ENCODE peak calls at places on chromosomes 11 and 22, in eight cellular contexts. One of them, this sample, is unnamed.

GRCh38 chr11:61747389-61748285 is 4.8 kb upstream of the MYRF start:
- DNase-seq in HTR-8/SVneo: peak
- DNase-seq in anterior cingulate cortex: peak
- DNase-seq in Right ventricle myocardium superior: peak
- DNase-seq in body of pancreas: peak
- DNase-seq in activated naive CD4-positive, alpha-beta T cell treated with anti-CD3 and anti-CD28 coated beads, Interleukin-2, amount 50 U/mL, for 16 hours: no peak
- DNase-seq in stimulated activated CD4-positive, alpha-beta T cell treated with anti-CD3 and anti-CD28 coated beads, Interleukin-12 subunit alpha, Interleukin-12 subunit beta, amount 100 ng/mL, for 48 hours: peak
- DNase-seq in iris pigment epithelial cell: peak
- DNase-seq in this sample: peak

GRCh38 chr22:47189056-47189916 is 426.8 kb downstream of the TBC1D22A start:
- DNase-seq in anterior cingulate cortex: no peak
- DNase-seq in activated naive CD4-positive, alpha-beta T cell treated with anti-CD3 and anti-CD28 coated beads, Interleukin-2, amount 50 U/mL, for 16 hours: peak
- DNase-seq in HTR-8/SVneo: no peak
- DNase-seq in stimulated activated CD4-positive, alpha-beta T cell treated with anti-CD3 and anti-CD28 coated beads, Interleukin-12 subunit alpha, Interleukin-12 subunit beta, amount 100 ng/mL, for 48 hours: no peak
- DNase-seq in Right ventricle myocardium superior: peak
- DNase-seq in iris pigment epithelial cell: no peak
- DNase-seq in body of pancreas: peak
- DNase-seq in this sample: no peak

GRCh38 chr11:40716344-40717178 is 742.9 kb downstream of the LRRC4C start:
- DNase-seq in body of pancreas: no peak
- DNase-seq in stimulated activated CD4-positive, alpha-beta T cell treated with anti-CD3 and anti-CD28 coated beads, Interleukin-12 subunit alpha, Interleukin-12 subunit beta, amount 100 ng/mL, for 48 hours: no peak
- DNase-seq in activated naive CD4-positive, alpha-beta T cell treated with anti-CD3 and anti-CD28 coated beads, Interleukin-2, amount 50 U/mL, for 16 hours: no peak
- DNase-seq in anterior cingulate cortex: no peak
- DNase-seq in iris pigment epithelial cell: no peak
- DNase-seq in Right ventricle myocardium superior: no peak
- DNase-seq in HTR-8/SVneo: no peak
- DNase-seq in this sample: no peak

GRCh38 chr11:92717240-92717639 is 252.2 kb upstream of the MTNR1B start:
- DNase-seq in stimulated activated CD4-positive, alpha-beta T cell treated with anti-CD3 and anti-CD28 coated beads, Interleukin-12 subunit alpha, Interleukin-12 subunit beta, amount 100 ng/mL, for 48 hours: no peak
- DNase-seq in anterior cingulate cortex: no peak
- DNase-seq in body of pancreas: no peak
- DNase-seq in iris pigment epithelial cell: no peak
- DNase-seq in Right ventricle myocardium superior: no peak
- DNase-seq in HTR-8/SVneo: no peak
- DNase-seq in activated naive CD4-positive, alpha-beta T cell treated with anti-CD3 and anti-CD28 coated beads, Interleukin-2, amount 50 U/mL, for 16 hours: no peak
- DNase-seq in this sample: no peak

GRCh38 chr11:82682003-82682751 is 51.5 kb downstream of the FAM181B start:
- DNase-seq in Right ventricle myocardium superior: no peak
- DNase-seq in activated naive CD4-positive, alpha-beta T cell treated with anti-CD3 and anti-CD28 coated beads, Interleukin-2, amount 50 U/mL, for 16 hours: no peak
- DNase-seq in iris pigment epithelial cell: peak
- DNase-seq in stimulated activated CD4-positive, alpha-beta T cell treated with anti-CD3 and anti-CD28 coated beads, Interleukin-12 subunit alpha, Interleukin-12 subunit beta, amount 100 ng/mL, for 48 hours: no peak
- DNase-seq in anterior cingulate cortex: no peak
- DNase-seq in HTR-8/SVneo: peak
- DNase-seq in body of pancreas: no peak
- DNase-seq in this sample: peak

GRCh38 chr11:68998390-68998911 is 14.6 kb downstream of the MRGPRF start:
- DNase-seq in stimulated activated CD4-positive, alpha-beta T cell treated with anti-CD3 and anti-CD28 coated beads, Interleukin-12 subunit alpha, Interleukin-12 subunit beta, amount 100 ng/mL, for 48 hours: no peak
- DNase-seq in Right ventricle myocardium superior: peak
- DNase-seq in body of pancreas: peak
- DNase-seq in anterior cingulate cortex: no peak
- DNase-seq in HTR-8/SVneo: no peak
- DNase-seq in activated naive CD4-positive, alpha-beta T cell treated with anti-CD3 and anti-CD28 coated beads, Interleukin-2, amount 50 U/mL, for 16 hours: no peak
- DNase-seq in iris pigment epithelial cell: no peak
- DNase-seq in this sample: no peak

GRCh38 chr11:12187399-12187798 is 77.0 kb downstream of the MICAL2 start:
- DNase-seq in iris pigment epithelial cell: no peak
- DNase-seq in Right ventricle myocardium superior: no peak
- DNase-seq in HTR-8/SVneo: no peak
- DNase-seq in activated naive CD4-positive, alpha-beta T cell treated with anti-CD3 and anti-CD28 coated beads, Interleukin-2, amount 50 U/mL, for 16 hours: no peak
- DNase-seq in anterior cingulate cortex: no peak
- DNase-seq in stimulated activated CD4-positive, alpha-beta T cell treated with anti-CD3 and anti-CD28 coated beads, Interleukin-12 subunit alpha, Interleukin-12 subunit beta, amount 100 ng/mL, for 48 hours: peak
- DNase-seq in body of pancreas: no peak
- DNase-seq in this sample: no peak

GRCh38 chr22:19853879-19854777 is 546 bp downstream of the GNB1L start:
- DNase-seq in body of pancreas: peak
- DNase-seq in iris pigment epithelial cell: peak
- DNase-seq in Right ventricle myocardium superior: peak
- DNase-seq in stimulated activated CD4-positive, alpha-beta T cell treated with anti-CD3 and anti-CD28 coated beads, Interleukin-12 subunit alpha, Interleukin-12 subunit beta, amount 100 ng/mL, for 48 hours: peak
- DNase-seq in activated naive CD4-positive, alpha-beta T cell treated with anti-CD3 and anti-CD28 coated beads, Interleukin-2, amount 50 U/mL, for 16 hours: peak
- DNase-seq in anterior cingulate cortex: no peak
- DNase-seq in HTR-8/SVneo: no peak
- DNase-seq in this sample: peak

GRCh38 chr11:90124371-90124770 is 10.1 kb upstream of the NAALAD2 start:
- DNase-seq in HTR-8/SVneo: no peak
- DNase-seq in Right ventricle myocardium superior: no peak
- DNase-seq in activated naive CD4-positive, alpha-beta T cell treated with anti-CD3 and anti-CD28 coated beads, Interleukin-2, amount 50 U/mL, for 16 hours: no peak
- DNase-seq in body of pancreas: no peak
- DNase-seq in iris pigment epithelial cell: peak
- DNase-seq in stimulated activated CD4-positive, alpha-beta T cell treated with anti-CD3 and anti-CD28 coated beads, Interleukin-12 subunit alpha, Interleukin-12 subunit beta, amount 100 ng/mL, for 48 hours: no peak
- DNase-seq in anterior cingulate cortex: no peak
- DNase-seq in this sample: no peak

GRCh38 chr11:35683728-35684339 is 21.3 kb downstream of the TRIM44 start:
- DNase-seq in activated naive CD4-positive, alpha-beta T cell treated with anti-CD3 and anti-CD28 coated beads, Interleukin-2, amount 50 U/mL, for 16 hours: no peak
- DNase-seq in body of pancreas: no peak
- DNase-seq in stimulated activated CD4-positive, alpha-beta T cell treated with anti-CD3 and anti-CD28 coated beads, Interleukin-12 subunit alpha, Interleukin-12 subunit beta, amount 100 ng/mL, for 48 hours: no peak
- DNase-seq in Right ventricle myocardium superior: no peak
- DNase-seq in HTR-8/SVneo: no peak
- DNase-seq in iris pigment epithelial cell: peak
- DNase-seq in anterior cingulate cortex: no peak
- DNase-seq in this sample: no peak

GRCh38 chr11:134656861-134657540 is 245.0 kb upstream of the B3GAT1 start:
- DNase-seq in body of pancreas: no peak
- DNase-seq in anterior cingulate cortex: no peak
- DNase-seq in stimulated activated CD4-positive, alpha-beta T cell treated with anti-CD3 and anti-CD28 coated beads, Interleukin-12 subunit alpha, Interleukin-12 subunit beta, amount 100 ng/mL, for 48 hours: no peak
- DNase-seq in HTR-8/SVneo: no peak
- DNase-seq in Right ventricle myocardium superior: no peak
- DNase-seq in iris pigment epithelial cell: no peak
- DNase-seq in activated naive CD4-positive, alpha-beta T cell treated with anti-CD3 and anti-CD28 coated beads, Interleukin-2, amount 50 U/mL, for 16 hours: no peak
- DNase-seq in this sample: no peak

GRCh38 chr22:44221710-44222475 is 41.2 kb downstream of the PARVG start:
- DNase-seq in anterior cingulate cortex: no peak
- DNase-seq in Right ventricle myocardium superior: peak
- DNase-seq in stimulated activated CD4-positive, alpha-beta T cell treated with anti-CD3 and anti-CD28 coated beads, Interleukin-12 subunit alpha, Interleukin-12 subunit beta, amount 100 ng/mL, for 48 hours: no peak
- DNase-seq in iris pigment epithelial cell: no peak
- DNase-seq in HTR-8/SVneo: no peak
- DNase-seq in activated naive CD4-positive, alpha-beta T cell treated with anti-CD3 and anti-CD28 coated beads, Interleukin-2, amount 50 U/mL, for 16 hours: no peak
- DNase-seq in body of pancreas: no peak
- DNase-seq in this sample: no peak

GRCh38 chr22:33402325-33402724 is 344.1 kb upstream of the SYN3 start:
- DNase-seq in activated naive CD4-positive, alpha-beta T cell treated with anti-CD3 and anti-CD28 coated beads, Interleukin-2, amount 50 U/mL, for 16 hours: no peak
- DNase-seq in Right ventricle myocardium superior: no peak
- DNase-seq in iris pigment epithelial cell: no peak
- DNase-seq in body of pancreas: no peak
- DNase-seq in stimulated activated CD4-positive, alpha-beta T cell treated with anti-CD3 and anti-CD28 coated beads, Interleukin-12 subunit alpha, Interleukin-12 subunit beta, amount 100 ng/mL, for 48 hours: no peak
- DNase-seq in HTR-8/SVneo: no peak
- DNase-seq in anterior cingulate cortex: no peak
- DNase-seq in this sample: no peak

GRCh38 chr11:44899959-44900358 is 50.7 kb downstream of the TP53I11 start:
- DNase-seq in HTR-8/SVneo: peak
- DNase-seq in activated naive CD4-positive, alpha-beta T cell treated with anti-CD3 and anti-CD28 coated beads, Interleukin-2, amount 50 U/mL, for 16 hours: peak
- DNase-seq in body of pancreas: no peak
- DNase-seq in iris pigment epithelial cell: peak
- DNase-seq in stimulated activated CD4-positive, alpha-beta T cell treated with anti-CD3 and anti-CD28 coated beads, Interleukin-12 subunit alpha, Interleukin-12 subunit beta, amount 100 ng/mL, for 48 hours: peak
- DNase-seq in anterior cingulate cortex: no peak
- DNase-seq in Right ventricle myocardium superior: no peak
- DNase-seq in this sample: peak

GRCh38 chr11:76798656-76799055 is 15.5 kb downstream of the TSKU start:
- DNase-seq in activated naive CD4-positive, alpha-beta T cell treated with anti-CD3 and anti-CD28 coated beads, Interleukin-2, amount 50 U/mL, for 16 hours: no peak
- DNase-seq in HTR-8/SVneo: no peak
- DNase-seq in body of pancreas: no peak
- DNase-seq in stimulated activated CD4-positive, alpha-beta T cell treated with anti-CD3 and anti-CD28 coated beads, Interleukin-12 subunit alpha, Interleukin-12 subunit beta, amount 100 ng/mL, for 48 hours: no peak
- DNase-seq in anterior cingulate cortex: no peak
- DNase-seq in Right ventricle myocardium superior: no peak
- DNase-seq in iris pigment epithelial cell: no peak
- DNase-seq in this sample: no peak

GRCh38 chr11:118908931-118909618 is 16.7 kb downstream of the BCL9L start:
- DNase-seq in Right ventricle myocardium superior: peak
- DNase-seq in HTR-8/SVneo: peak
- DNase-seq in body of pancreas: peak
- DNase-seq in stimulated activated CD4-positive, alpha-beta T cell treated with anti-CD3 and anti-CD28 coated beads, Interleukin-12 subunit alpha, Interleukin-12 subunit beta, amount 100 ng/mL, for 48 hours: no peak
- DNase-seq in iris pigment epithelial cell: peak
- DNase-seq in activated naive CD4-positive, alpha-beta T cell treated with anti-CD3 and anti-CD28 coated beads, Interleukin-2, amount 50 U/mL, for 16 hours: no peak
- DNase-seq in anterior cingulate cortex: peak
- DNase-seq in this sample: peak

GRCh38 chr11:74696932-74697687 is 34.1 kb downstream of the CHRDL2 start:
- DNase-seq in Right ventricle myocardium superior: peak
- DNase-seq in HTR-8/SVneo: peak
- DNase-seq in stimulated activated CD4-positive, alpha-beta T cell treated with anti-CD3 and anti-CD28 coated beads, Interleukin-12 subunit alpha, Interleukin-12 subunit beta, amount 100 ng/mL, for 48 hours: no peak
- DNase-seq in body of pancreas: peak
- DNase-seq in activated naive CD4-positive, alpha-beta T cell treated with anti-CD3 and anti-CD28 coated beads, Interleukin-2, amount 50 U/mL, for 16 hours: no peak
- DNase-seq in anterior cingulate cortex: no peak
- DNase-seq in iris pigment epithelial cell: peak
- DNase-seq in this sample: peak

GRCh38 chr11:30586251-30587144 is at the start of gene MPPED2:
- DNase-seq in iris pigment epithelial cell: no peak
- DNase-seq in body of pancreas: peak
- DNase-seq in Right ventricle myocardium superior: peak
- DNase-seq in stimulated activated CD4-positive, alpha-beta T cell treated with anti-CD3 and anti-CD28 coated beads, Interleukin-12 subunit alpha, Interleukin-12 subunit beta, amount 100 ng/mL, for 48 hours: no peak
- DNase-seq in activated naive CD4-positive, alpha-beta T cell treated with anti-CD3 and anti-CD28 coated beads, Interleukin-2, amount 50 U/mL, for 16 hours: no peak
- DNase-seq in HTR-8/SVneo: no peak
- DNase-seq in anterior cingulate cortex: no peak
- DNase-seq in this sample: no peak

GRCh38 chr11:72673284-72673942 is 809 bp downstream of the PDE2A start:
- DNase-seq in body of pancreas: no peak
- DNase-seq in stimulated activated CD4-positive, alpha-beta T cell treated with anti-CD3 and anti-CD28 coated beads, Interleukin-12 subunit alpha, Interleukin-12 subunit beta, amount 100 ng/mL, for 48 hours: no peak
- DNase-seq in anterior cingulate cortex: no peak
- DNase-seq in HTR-8/SVneo: no peak
- DNase-seq in activated naive CD4-positive, alpha-beta T cell treated with anti-CD3 and anti-CD28 coated beads, Interleukin-2, amount 50 U/mL, for 16 hours: no peak
- DNase-seq in iris pigment epithelial cell: no peak
- DNase-seq in Right ventricle myocardium superior: no peak
- DNase-seq in this sample: no peak

GRCh38 chr11:69229521-69229920 is 64.4 kb upstream of the MYEOV start:
- DNase-seq in HTR-8/SVneo: no peak
- DNase-seq in iris pigment epithelial cell: no peak
- DNase-seq in anterior cingulate cortex: no peak
- DNase-seq in body of pancreas: no peak
- DNase-seq in Right ventricle myocardium superior: no peak
- DNase-seq in activated naive CD4-positive, alpha-beta T cell treated with anti-CD3 and anti-CD28 coated beads, Interleukin-2, amount 50 U/mL, for 16 hours: no peak
- DNase-seq in stimulated activated CD4-positive, alpha-beta T cell treated with anti-CD3 and anti-CD28 coated beads, Interleukin-12 subunit alpha, Interleukin-12 subunit beta, amount 100 ng/mL, for 48 hours: no peak
- DNase-seq in this sample: no peak

GRCh38 chr11:76653674-76654309 is 16.8 kb downstream of the LRRC32 start:
- DNase-seq in iris pigment epithelial cell: peak
- DNase-seq in Right ventricle myocardium superior: peak
- DNase-seq in anterior cingulate cortex: no peak
- DNase-seq in body of pancreas: no peak
- DNase-seq in activated naive CD4-positive, alpha-beta T cell treated with anti-CD3 and anti-CD28 coated beads, Interleukin-2, amount 50 U/mL, for 16 hours: no peak
- DNase-seq in HTR-8/SVneo: no peak
- DNase-seq in stimulated activated CD4-positive, alpha-beta T cell treated with anti-CD3 and anti-CD28 coated beads, Interleukin-12 subunit alpha, Interleukin-12 subunit beta, amount 100 ng/mL, for 48 hours: no peak
- DNase-seq in this sample: no peak

GRCh38 chr22:20437253-20438065 is at the start of gene SCARF2:
- DNase-seq in HTR-8/SVneo: peak
- DNase-seq in iris pigment epithelial cell: peak
- DNase-seq in Right ventricle myocardium superior: peak
- DNase-seq in body of pancreas: peak
- DNase-seq in stimulated activated CD4-positive, alpha-beta T cell treated with anti-CD3 and anti-CD28 coated beads, Interleukin-12 subunit alpha, Interleukin-12 subunit beta, amount 100 ng/mL, for 48 hours: no peak
- DNase-seq in activated naive CD4-positive, alpha-beta T cell treated with anti-CD3 and anti-CD28 coated beads, Interleukin-2, amount 50 U/mL, for 16 hours: no peak
- DNase-seq in anterior cingulate cortex: no peak
- DNase-seq in this sample: peak

GRCh38 chr11:3046641-3047040 is 10.6 kb downstream of the CARS1 start:
- DNase-seq in stimulated activated CD4-positive, alpha-beta T cell treated with anti-CD3 and anti-CD28 coated beads, Interleukin-12 subunit alpha, Interleukin-12 subunit beta, amount 100 ng/mL, for 48 hours: no peak
- DNase-seq in body of pancreas: no peak
- DNase-seq in iris pigment epithelial cell: no peak
- DNase-seq in HTR-8/SVneo: no peak
- DNase-seq in activated naive CD4-positive, alpha-beta T cell treated with anti-CD3 and anti-CD28 coated beads, Interleukin-2, amount 50 U/mL, for 16 hours: no peak
- DNase-seq in anterior cingulate cortex: no peak
- DNase-seq in Right ventricle myocardium superior: no peak
- DNase-seq in this sample: no peak

GRCh38 chr11:19436932-19437331 is 196.2 kb upstream of the E2F8 start:
- DNase-seq in iris pigment epithelial cell: no peak
- DNase-seq in activated naive CD4-positive, alpha-beta T cell treated with anti-CD3 and anti-CD28 coated beads, Interleukin-2, amount 50 U/mL, for 16 hours: no peak
- DNase-seq in anterior cingulate cortex: no peak
- DNase-seq in body of pancreas: no peak
- DNase-seq in Right ventricle myocardium superior: no peak
- DNase-seq in stimulated activated CD4-positive, alpha-beta T cell treated with anti-CD3 and anti-CD28 coated beads, Interleukin-12 subunit alpha, Interleukin-12 subunit beta, amount 100 ng/mL, for 48 hours: no peak
- DNase-seq in HTR-8/SVneo: no peak
- DNase-seq in this sample: no peak

GRCh38 chr22:40193429-40194421 is 16.0 kb downstream of the TNRC6B start:
- DNase-seq in anterior cingulate cortex: no peak
- DNase-seq in body of pancreas: no peak
- DNase-seq in HTR-8/SVneo: no peak
- DNase-seq in Right ventricle myocardium superior: no peak
- DNase-seq in iris pigment epithelial cell: no peak
- DNase-seq in activated naive CD4-positive, alpha-beta T cell treated with anti-CD3 and anti-CD28 coated beads, Interleukin-2, amount 50 U/mL, for 16 hours: no peak
- DNase-seq in stimulated activated CD4-positive, alpha-beta T cell treated with anti-CD3 and anti-CD28 coated beads, Interleukin-12 subunit alpha, Interleukin-12 subunit beta, amount 100 ng/mL, for 48 hours: no peak
- DNase-seq in this sample: no peak

GRCh38 chr11:120903686-120904085 is 120.2 kb upstream of the TBCEL start:
- DNase-seq in activated naive CD4-positive, alpha-beta T cell treated with anti-CD3 and anti-CD28 coated beads, Interleukin-2, amount 50 U/mL, for 16 hours: no peak
- DNase-seq in HTR-8/SVneo: no peak
- DNase-seq in iris pigment epithelial cell: no peak
- DNase-seq in stimulated activated CD4-positive, alpha-beta T cell treated with anti-CD3 and anti-CD28 coated beads, Interleukin-12 subunit alpha, Interleukin-12 subunit beta, amount 100 ng/mL, for 48 hours: no peak
- DNase-seq in anterior cingulate cortex: no peak
- DNase-seq in Right ventricle myocardium superior: no peak
- DNase-seq in body of pancreas: no peak
- DNase-seq in this sample: no peak

GRCh38 chr22:46446799-46447198 is 90.6 kb downstream of the CELSR1 start:
- DNase-seq in stimulated activated CD4-positive, alpha-beta T cell treated with anti-CD3 and anti-CD28 coated beads, Interleukin-12 subunit alpha, Interleukin-12 subunit beta, amount 100 ng/mL, for 48 hours: no peak
- DNase-seq in Right ventricle myocardium superior: no peak
- DNase-seq in activated naive CD4-positive, alpha-beta T cell treated with anti-CD3 and anti-CD28 coated beads, Interleukin-2, amount 50 U/mL, for 16 hours: no peak
- DNase-seq in iris pigment epithelial cell: no peak
- DNase-seq in HTR-8/SVneo: no peak
- DNase-seq in body of pancreas: no peak
- DNase-seq in anterior cingulate cortex: no peak
- DNase-seq in this sample: no peak

GRCh38 chr11:63839508-63840355 is 822 bp downstream of the MARK2 start:
- DNase-seq in anterior cingulate cortex: no peak
- DNase-seq in stimulated activated CD4-positive, alpha-beta T cell treated with anti-CD3 and anti-CD28 coated beads, Interleukin-12 subunit alpha, Interleukin-12 subunit beta, amount 100 ng/mL, for 48 hours: peak
- DNase-seq in Right ventricle myocardium superior: no peak
- DNase-seq in activated naive CD4-positive, alpha-beta T cell treated with anti-CD3 and anti-CD28 coated beads, Interleukin-2, amount 50 U/mL, for 16 hours: peak
- DNase-seq in HTR-8/SVneo: no peak
- DNase-seq in iris pigment epithelial cell: no peak
- DNase-seq in body of pancreas: peak
- DNase-seq in this sample: peak

GRCh38 chr11:63165710-63166310 is 21.8 kb upstream of the SLC22A24 start:
- DNase-seq in Right ventricle myocardium superior: no peak
- DNase-seq in HTR-8/SVneo: no peak
- DNase-seq in activated naive CD4-positive, alpha-beta T cell treated with anti-CD3 and anti-CD28 coated beads, Interleukin-2, amount 50 U/mL, for 16 hours: no peak
- DNase-seq in stimulated activated CD4-positive, alpha-beta T cell treated with anti-CD3 and anti-CD28 coated beads, Interleukin-12 subunit alpha, Interleukin-12 subunit beta, amount 100 ng/mL, for 48 hours: no peak
- DNase-seq in anterior cingulate cortex: no peak
- DNase-seq in iris pigment epithelial cell: peak
- DNase-seq in body of pancreas: peak
- DNase-seq in this sample: no peak

GRCh38 chr11:4118107-4118506 is 23.5 kb downstream of the RRM1 start:
- DNase-seq in body of pancreas: no peak
- DNase-seq in anterior cingulate cortex: no peak
- DNase-seq in activated naive CD4-positive, alpha-beta T cell treated with anti-CD3 and anti-CD28 coated beads, Interleukin-2, amount 50 U/mL, for 16 hours: no peak
- DNase-seq in stimulated activated CD4-positive, alpha-beta T cell treated with anti-CD3 and anti-CD28 coated beads, Interleukin-12 subunit alpha, Interleukin-12 subunit beta, amount 100 ng/mL, for 48 hours: no peak
- DNase-seq in HTR-8/SVneo: no peak
- DNase-seq in iris pigment epithelial cell: peak
- DNase-seq in Right ventricle myocardium superior: no peak
- DNase-seq in this sample: no peak

GRCh38 chr11:78737891-78738290 is 163.2 kb upstream of the NARS2 start:
- DNase-seq in body of pancreas: no peak
- DNase-seq in Right ventricle myocardium superior: no peak
- DNase-seq in anterior cingulate cortex: no peak
- DNase-seq in stimulated activated CD4-positive, alpha-beta T cell treated with anti-CD3 and anti-CD28 coated beads, Interleukin-12 subunit alpha, Interleukin-12 subunit beta, amount 100 ng/mL, for 48 hours: no peak
- DNase-seq in HTR-8/SVneo: no peak
- DNase-seq in iris pigment epithelial cell: no peak
- DNase-seq in activated naive CD4-positive, alpha-beta T cell treated with anti-CD3 and anti-CD28 coated beads, Interleukin-2, amount 50 U/mL, for 16 hours: no peak
- DNase-seq in this sample: no peak

GRCh38 chr11:108601150-108601549 is 7.6 kb upstream of the EXPH5 start:
- DNase-seq in HTR-8/SVneo: no peak
- DNase-seq in stimulated activated CD4-positive, alpha-beta T cell treated with anti-CD3 and anti-CD28 coated beads, Interleukin-12 subunit alpha, Interleukin-12 subunit beta, amount 100 ng/mL, for 48 hours: no peak
- DNase-seq in Right ventricle myocardium superior: no peak
- DNase-seq in activated naive CD4-positive, alpha-beta T cell treated with anti-CD3 and anti-CD28 coated beads, Interleukin-2, amount 50 U/mL, for 16 hours: no peak
- DNase-seq in body of pancreas: no peak
- DNase-seq in iris pigment epithelial cell: peak
- DNase-seq in anterior cingulate cortex: no peak
- DNase-seq in this sample: no peak

GRCh38 chr11:9205596-9205995 is 59.6 kb downstream of the DENND5A start:
- DNase-seq in activated naive CD4-positive, alpha-beta T cell treated with anti-CD3 and anti-CD28 coated beads, Interleukin-2, amount 50 U/mL, for 16 hours: no peak
- DNase-seq in Right ventricle myocardium superior: no peak
- DNase-seq in body of pancreas: no peak
- DNase-seq in stimulated activated CD4-positive, alpha-beta T cell treated with anti-CD3 and anti-CD28 coated beads, Interleukin-12 subunit alpha, Interleukin-12 subunit beta, amount 100 ng/mL, for 48 hours: no peak
- DNase-seq in iris pigment epithelial cell: no peak
- DNase-seq in anterior cingulate cortex: no peak
- DNase-seq in HTR-8/SVneo: no peak
- DNase-seq in this sample: no peak

GRCh38 chr11:64334764-64335741 is 5.0 kb upstream of the CCDC88B start:
- DNase-seq in activated naive CD4-positive, alpha-beta T cell treated with anti-CD3 and anti-CD28 coated beads, Interleukin-2, amount 50 U/mL, for 16 hours: no peak
- DNase-seq in body of pancreas: peak
- DNase-seq in HTR-8/SVneo: peak
- DNase-seq in anterior cingulate cortex: no peak
- DNase-seq in Right ventricle myocardium superior: no peak
- DNase-seq in stimulated activated CD4-positive, alpha-beta T cell treated with anti-CD3 and anti-CD28 coated beads, Interleukin-12 subunit alpha, Interleukin-12 subunit beta, amount 100 ng/mL, for 48 hours: no peak
- DNase-seq in iris pigment epithelial cell: peak
- DNase-seq in this sample: peak